ENCODE peak calls at places on chromosomes 12 and 14, in five cellular contexts. One of them, this sample, is unnamed.

GRCh38 chr12:49293056-49293956 is 1.6 kb upstream of the PRPH start:
- DNase-seq in adrenal gland: no peak
- DNase-seq in neuronal stem cell: no peak
- DNase-seq in heart right ventricle: peak
- DNase-seq in dorsolateral prefrontal cortex: no peak
- DNase-seq in this sample: no peak

GRCh38 chr12:108567974-108568652 is 5.7 kb downstream of the ISCU start:
- DNase-seq in adrenal gland: no peak
- DNase-seq in neuronal stem cell: no peak
- DNase-seq in heart right ventricle: no peak
- DNase-seq in dorsolateral prefrontal cortex: no peak
- DNase-seq in this sample: no peak

GRCh38 chr12:101891462-101891971 is 14.1 kb downstream of the DRAM1 start:
- DNase-seq in adrenal gland: peak
- DNase-seq in neuronal stem cell: no peak
- DNase-seq in heart right ventricle: no peak
- DNase-seq in dorsolateral prefrontal cortex: no peak
- DNase-seq in this sample: no peak

GRCh38 chr12:73072214-73072613 is 800.0 kb downstream of the TRHDE start:
- DNase-seq in adrenal gland: no peak
- DNase-seq in neuronal stem cell: no peak
- DNase-seq in heart right ventricle: no peak
- DNase-seq in dorsolateral prefrontal cortex: no peak
- DNase-seq in this sample: no peak

GRCh38 chr14:72604133-72604532 is 289.8 kb downstream of the DPF3 start:
- DNase-seq in adrenal gland: no peak
- DNase-seq in neuronal stem cell: no peak
- DNase-seq in heart right ventricle: no peak
- DNase-seq in dorsolateral prefrontal cortex: no peak
- DNase-seq in this sample: no peak

GRCh38 chr12:124369901-124370378 is 75.0 kb downstream of the RFLNA start:
- DNase-seq in adrenal gland: peak
- DNase-seq in neuronal stem cell: no peak
- DNase-seq in heart right ventricle: no peak
- DNase-seq in dorsolateral prefrontal cortex: no peak
- DNase-seq in this sample: no peak

GRCh38 chr14:32508281-32508680 is 179.2 kb downstream of the AKAP6 start:
- DNase-seq in adrenal gland: no peak
- DNase-seq in neuronal stem cell: no peak
- DNase-seq in heart right ventricle: no peak
- DNase-seq in dorsolateral prefrontal cortex: no peak
- DNase-seq in this sample: no peak

GRCh38 chr12:119649202-119649808 is 18.6 kb upstream of the PRKAB1 start:
- DNase-seq in adrenal gland: no peak
- DNase-seq in neuronal stem cell: peak
- DNase-seq in heart right ventricle: no peak
- DNase-seq in dorsolateral prefrontal cortex: no peak
- DNase-seq in this sample: no peak

GRCh38 chr12:123306200-123306599 is 34.5 kb upstream of the CDK2AP1 start:
- DNase-seq in adrenal gland: no peak
- DNase-seq in neuronal stem cell: no peak
- DNase-seq in heart right ventricle: no peak
- DNase-seq in dorsolateral prefrontal cortex: no peak
- DNase-seq in this sample: no peak

GRCh38 chr12:29051221-29051620 is 97.9 kb upstream of the FAR2 start:
- DNase-seq in adrenal gland: no peak
- DNase-seq in neuronal stem cell: no peak
- DNase-seq in heart right ventricle: no peak
- DNase-seq in dorsolateral prefrontal cortex: no peak
- DNase-seq in this sample: no peak

GRCh38 chr12:113880993-113881392 is 85.1 kb downstream of the RBM19 start:
- DNase-seq in adrenal gland: no peak
- DNase-seq in neuronal stem cell: no peak
- DNase-seq in heart right ventricle: no peak
- DNase-seq in dorsolateral prefrontal cortex: no peak
- DNase-seq in this sample: no peak

GRCh38 chr14:93775744-93776143 is 12.5 kb downstream of the PRIMA1 start:
- DNase-seq in adrenal gland: no peak
- DNase-seq in neuronal stem cell: no peak
- DNase-seq in heart right ventricle: no peak
- DNase-seq in dorsolateral prefrontal cortex: no peak
- DNase-seq in this sample: no peak

GRCh38 chr12:18546399-18546798 is 191.4 kb downstream of the PLCZ1 start:
- DNase-seq in adrenal gland: peak
- DNase-seq in neuronal stem cell: no peak
- DNase-seq in heart right ventricle: no peak
- DNase-seq in dorsolateral prefrontal cortex: no peak
- DNase-seq in this sample: no peak

GRCh38 chr14:30273564-30273880 is 285.4 kb upstream of the G2E3 start:
- DNase-seq in adrenal gland: no peak
- DNase-seq in neuronal stem cell: no peak
- DNase-seq in heart right ventricle: no peak
- DNase-seq in dorsolateral prefrontal cortex: no peak
- DNase-seq in this sample: no peak

GRCh38 chr14:20002319-20002718 is 356 bp downstream of the OR4Q2 start:
- DNase-seq in adrenal gland: no peak
- DNase-seq in neuronal stem cell: no peak
- DNase-seq in heart right ventricle: no peak
- DNase-seq in dorsolateral prefrontal cortex: no peak
- DNase-seq in this sample: no peak

GRCh38 chr14:81455344-81455743 is 55.2 kb upstream of the STON2 start:
- DNase-seq in adrenal gland: no peak
- DNase-seq in neuronal stem cell: no peak
- DNase-seq in heart right ventricle: no peak
- DNase-seq in dorsolateral prefrontal cortex: no peak
- DNase-seq in this sample: no peak

GRCh38 chr14:73761621-73762355 is 47.6 kb upstream of the PNMA1 start:
- DNase-seq in adrenal gland: no peak
- DNase-seq in neuronal stem cell: no peak
- DNase-seq in heart right ventricle: no peak
- DNase-seq in dorsolateral prefrontal cortex: no peak
- DNase-seq in this sample: no peak

GRCh38 chr14:102141797-102142196 is 2.1 kb downstream of the WDR20 start:
- DNase-seq in adrenal gland: no peak
- DNase-seq in neuronal stem cell: no peak
- DNase-seq in heart right ventricle: no peak
- DNase-seq in dorsolateral prefrontal cortex: no peak
- DNase-seq in this sample: no peak

GRCh38 chr12:132445884-132446471 is 44.0 kb upstream of the FBRSL1 start:
- DNase-seq in adrenal gland: peak
- DNase-seq in neuronal stem cell: peak
- DNase-seq in heart right ventricle: peak
- DNase-seq in dorsolateral prefrontal cortex: no peak
- DNase-seq in this sample: no peak

GRCh38 chr12:67540920-67541624 is 107.5 kb upstream of the DYRK2 start:
- DNase-seq in adrenal gland: no peak
- DNase-seq in neuronal stem cell: no peak
- DNase-seq in heart right ventricle: no peak
- DNase-seq in dorsolateral prefrontal cortex: no peak
- DNase-seq in this sample: no peak

GRCh38 chr12:52910248-52910883 is 5.5 kb upstream of the KRT8 start:
- DNase-seq in adrenal gland: no peak
- DNase-seq in neuronal stem cell: no peak
- DNase-seq in heart right ventricle: no peak
- DNase-seq in dorsolateral prefrontal cortex: no peak
- DNase-seq in this sample: no peak

GRCh38 chr12:18101043-18101442 is 11.1 kb upstream of the RERGL start:
- DNase-seq in adrenal gland: no peak
- DNase-seq in neuronal stem cell: no peak
- DNase-seq in heart right ventricle: no peak
- DNase-seq in dorsolateral prefrontal cortex: no peak
- DNase-seq in this sample: no peak

GRCh38 chr12:8849785-8850184 is 27.4 kb downstream of the A2ML1 start:
- DNase-seq in adrenal gland: no peak
- DNase-seq in neuronal stem cell: no peak
- DNase-seq in heart right ventricle: no peak
- DNase-seq in dorsolateral prefrontal cortex: no peak
- DNase-seq in this sample: no peak

GRCh38 chr12:58225067-58225877 is 283.9 kb downstream of the ATP23 start:
- DNase-seq in adrenal gland: no peak
- DNase-seq in neuronal stem cell: no peak
- DNase-seq in heart right ventricle: no peak
- DNase-seq in dorsolateral prefrontal cortex: no peak
- DNase-seq in this sample: no peak

GRCh38 chr12:45637706-45638105 is 91.8 kb upstream of the ARID2 start:
- DNase-seq in adrenal gland: no peak
- DNase-seq in neuronal stem cell: no peak
- DNase-seq in heart right ventricle: no peak
- DNase-seq in dorsolateral prefrontal cortex: no peak
- DNase-seq in this sample: no peak

GRCh38 chr14:89616425-89617141 is 199.6 kb upstream of the FOXN3 start:
- DNase-seq in adrenal gland: no peak
- DNase-seq in neuronal stem cell: no peak
- DNase-seq in heart right ventricle: no peak
- DNase-seq in dorsolateral prefrontal cortex: no peak
- DNase-seq in this sample: no peak

GRCh38 chr14:54121461-54121860 is 164.8 kb upstream of the BMP4 start:
- DNase-seq in adrenal gland: no peak
- DNase-seq in neuronal stem cell: no peak
- DNase-seq in heart right ventricle: no peak
- DNase-seq in dorsolateral prefrontal cortex: no peak
- DNase-seq in this sample: no peak

GRCh38 chr12:70646850-70647249 is 9.6 kb upstream of the PTPRB start:
- DNase-seq in adrenal gland: no peak
- DNase-seq in neuronal stem cell: no peak
- DNase-seq in heart right ventricle: no peak
- DNase-seq in dorsolateral prefrontal cortex: no peak
- DNase-seq in this sample: no peak

GRCh38 chr14:78530078-78530477 is 359.9 kb downstream of the NRXN3 start:
- DNase-seq in adrenal gland: peak
- DNase-seq in neuronal stem cell: peak
- DNase-seq in heart right ventricle: peak
- DNase-seq in dorsolateral prefrontal cortex: no peak
- DNase-seq in this sample: no peak

GRCh38 chr12:617304-617915 is 45.8 kb downstream of the NINJ2 start:
- DNase-seq in adrenal gland: peak
- DNase-seq in neuronal stem cell: no peak
- DNase-seq in heart right ventricle: peak
- DNase-seq in dorsolateral prefrontal cortex: no peak
- DNase-seq in this sample: no peak

GRCh38 chr12:121009744-121010143 is 6.5 kb downstream of the C12orf43 start:
- DNase-seq in adrenal gland: no peak
- DNase-seq in neuronal stem cell: peak
- DNase-seq in heart right ventricle: no peak
- DNase-seq in dorsolateral prefrontal cortex: no peak
- DNase-seq in this sample: no peak

GRCh38 chr12:125704803-125705202 is 639.6 kb downstream of the AACS start:
- DNase-seq in adrenal gland: no peak
- DNase-seq in neuronal stem cell: no peak
- DNase-seq in heart right ventricle: no peak
- DNase-seq in dorsolateral prefrontal cortex: no peak
- DNase-seq in this sample: no peak

GRCh38 chr12:88921434-88921833 is 341.2 kb upstream of the KITLG start:
- DNase-seq in adrenal gland: no peak
- DNase-seq in neuronal stem cell: no peak
- DNase-seq in heart right ventricle: no peak
- DNase-seq in dorsolateral prefrontal cortex: no peak
- DNase-seq in this sample: no peak

GRCh38 chr14:91311284-91311662 is 66.8 kb upstream of the GPR68 start:
- DNase-seq in adrenal gland: no peak
- DNase-seq in neuronal stem cell: no peak
- DNase-seq in heart right ventricle: no peak
- DNase-seq in dorsolateral prefrontal cortex: no peak
- DNase-seq in this sample: no peak

GRCh38 chr12:5688226-5688625 is 256.3 kb downstream of the NTF3 start:
- DNase-seq in adrenal gland: no peak
- DNase-seq in neuronal stem cell: no peak
- DNase-seq in heart right ventricle: no peak
- DNase-seq in dorsolateral prefrontal cortex: no peak
- DNase-seq in this sample: no peak
- H3K27ac ChIP-seq in adrenal gland: no peak
- H3K27ac ChIP-seq in neuronal stem cell: no peak
- H3K27ac ChIP-seq in heart right ventricle: no peak
- H3K27ac ChIP-seq in dorsolateral prefrontal cortex: no peak
- H3K27ac ChIP-seq in this sample: no peak

GRCh38 chr14:68376067-68376810 is 416.6 kb downstream of the ZFP36L1 start:
- DNase-seq in adrenal gland: no peak
- DNase-seq in neuronal stem cell: no peak
- DNase-seq in heart right ventricle: no peak
- DNase-seq in dorsolateral prefrontal cortex: no peak
- DNase-seq in this sample: no peak

GRCh38 chr14:68374682-68375081 is 418.2 kb downstream of the ZFP36L1 start:
- DNase-seq in adrenal gland: no peak
- DNase-seq in neuronal stem cell: no peak
- DNase-seq in heart right ventricle: no peak
- DNase-seq in dorsolateral prefrontal cortex: no peak
- DNase-seq in this sample: no peak

GRCh38 chr14:68375371-68375770 is 417.5 kb downstream of the ZFP36L1 start:
- DNase-seq in adrenal gland: no peak
- DNase-seq in neuronal stem cell: no peak
- DNase-seq in heart right ventricle: no peak
- DNase-seq in dorsolateral prefrontal cortex: no peak
- DNase-seq in this sample: no peak

GRCh38 chr14:68377459-68377858 is 415.4 kb downstream of the ZFP36L1 start:
- DNase-seq in adrenal gland: peak
- DNase-seq in neuronal stem cell: no peak
- DNase-seq in heart right ventricle: peak
- DNase-seq in dorsolateral prefrontal cortex: no peak
- DNase-seq in this sample: peak

GRCh38 chr14:68377056-68377455 is 415.8 kb downstream of the ZFP36L1 start:
- DNase-seq in adrenal gland: no peak
- DNase-seq in neuronal stem cell: no peak
- DNase-seq in heart right ventricle: peak
- DNase-seq in dorsolateral prefrontal cortex: no peak
- DNase-seq in this sample: no peak
- H3K27ac ChIP-seq in adrenal gland: peak
- H3K27ac ChIP-seq in neuronal stem cell: peak
- H3K27ac ChIP-seq in heart right ventricle: peak
- H3K27ac ChIP-seq in dorsolateral prefrontal cortex: no peak
- H3K27ac ChIP-seq in this sample: peak

DNA sequence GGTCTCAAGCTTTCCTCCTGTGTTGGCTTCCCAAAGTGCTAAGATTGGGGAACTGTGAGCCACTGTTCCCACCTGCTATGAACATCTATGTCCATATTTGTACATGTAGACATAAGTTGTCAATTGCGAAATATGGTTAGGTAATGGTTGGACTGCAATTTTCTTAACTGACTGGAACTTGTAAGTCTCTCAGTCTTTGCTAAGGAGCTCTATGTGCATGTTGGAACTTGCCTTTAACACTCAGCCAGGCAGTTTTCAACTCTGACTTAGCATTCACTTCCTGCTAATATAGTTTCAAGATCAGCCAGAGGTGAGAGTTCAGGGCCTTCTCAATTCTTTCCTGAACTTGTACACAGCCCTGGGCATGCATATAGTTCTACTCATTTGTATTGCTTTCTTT is 44.5 kb upstream of the EEA1 start:
- DNase-seq in adrenal gland: no peak
- DNase-seq in neuronal stem cell: no peak
- DNase-seq in heart right ventricle: no peak
- DNase-seq in dorsolateral prefrontal cortex: no peak
- DNase-seq in this sample: no peak
- H3K27ac ChIP-seq in adrenal gland: no peak
- H3K27ac ChIP-seq in neuronal stem cell: no peak
- H3K27ac ChIP-seq in heart right ventricle: no peak
- H3K27ac ChIP-seq in dorsolateral prefrontal cortex: no peak
- H3K27ac ChIP-seq in this sample: no peak

GRCh38 chr14:75084513-75084912 is 15.1 kb downstream of the ZC2HC1C start:
- DNase-seq in adrenal gland: no peak
- DNase-seq in neuronal stem cell: no peak
- DNase-seq in heart right ventricle: no peak
- DNase-seq in dorsolateral prefrontal cortex: no peak
- DNase-seq in this sample: no peak
- H3K27ac ChIP-seq in adrenal gland: no peak
- H3K27ac ChIP-seq in neuronal stem cell: no peak
- H3K27ac ChIP-seq in heart right ventricle: no peak
- H3K27ac ChIP-seq in dorsolateral prefrontal cortex: no peak
- H3K27ac ChIP-seq in this sample: no peak

This sample was measured in caudate nucleus.